ENCODE peak calls at places on chromosome 4, in ten cellular contexts. R, W, O, N, D, I, E, M, V and C are unnamed samples.

GRCh38 chr4:109494538-109494937 is 60.9 kb downstream of the SEC24B start:
- DNase-seq in R (no peak), W (peak), O (no peak), N (no peak), D (no peak), I (no peak), E (no peak), M (no peak), V (no peak), C (no peak)

GRCh38 chr4:176002007-176002623 is 63.5 kb upstream of the WDR17 start:
- DNase-seq in R (no peak), W (peak), O (peak), N (no peak), D (peak), I (peak), E (no peak), M (peak), V (peak), C (no peak)

GRCh38 chr4:1910643-1911042 is 39.5 kb downstream of the NSD2 start:
- DNase-seq in R (peak), W (no peak), O (peak), N (peak), D (peak), I (no peak), E (no peak), M (peak), V (peak), C (peak)

GRCh38 chr4:128481752-128482480 is 194.3 kb upstream of the PGRMC2 start:
- DNase-seq in R (no peak), W (no peak), O (no peak), N (no peak), D (no peak), I (no peak), E (no peak), M (no peak), V (peak), C (no peak)

GRCh38 chr4:174578366-174578765 is 56.1 kb upstream of the HPGD start:
- DNase-seq in R (no peak), W (no peak), O (no peak), N (no peak), D (no peak), I (no peak), E (no peak), M (no peak), V (peak), C (no peak)

GRCh38 chr4:1763550-1764080 is 29.5 kb upstream of the FGFR3 start:
- DNase-seq in R (no peak), W (no peak), O (peak), N (no peak), D (no peak), I (no peak), E (no peak), M (no peak), V (peak), C (no peak)

GRCh38 chr4:118981171-118981838 is 92.7 kb downstream of the SYNPO2 start:
- DNase-seq in R (no peak), W (no peak), O (peak), N (no peak), D (no peak), I (no peak), E (no peak), M (no peak), V (peak), C (no peak)

GRCh38 chr4:139555705-139556070 is 331 bp downstream of the SETD7 start:
- DNase-seq in R (no peak), W (peak), O (no peak), N (no peak), D (no peak), I (peak), E (no peak), M (peak), V (no peak), C (no peak)

GRCh38 chr4:45621926-45622325 is 501.9 kb downstream of the GABRG1 start:
- DNase-seq in R (no peak), W (no peak), O (no peak), N (no peak), D (no peak), I (no peak), E (no peak), M (no peak), V (peak), C (no peak)

GRCh38 chr4:165678236-165678960 is 194.6 kb upstream of the TLL1 start:
- DNase-seq in R (no peak), W (no peak), O (no peak), N (no peak), D (no peak), I (no peak), E (no peak), M (no peak), V (no peak), C (no peak)

GRCh38 chr4:149531861-149532260 is 283.8 kb downstream of the IQCM start:
- DNase-seq in R (no peak), W (no peak), O (no peak), N (no peak), D (no peak), I (no peak), E (no peak), M (no peak), V (peak), C (no peak)

GRCh38 chr4:150828159-150828558 is 186.9 kb downstream of the LRBA start:
- DNase-seq in R (peak), W (no peak), O (no peak), N (peak), D (no peak), I (peak), E (peak), M (no peak), V (no peak), C (peak)

GRCh38 chr4:185201983-185202962 is 1.5 kb downstream of the CFAP97 start:
- DNase-seq in R (peak), W (no peak), O (peak), N (peak), D (peak), I (no peak), E (no peak), M (no peak), V (peak), C (peak)

GRCh38 chr4:139274790-139275189 is 5.2 kb downstream of the MGARP start:
- DNase-seq in R (no peak), W (no peak), O (no peak), N (no peak), D (no peak), I (no peak), E (no peak), M (no peak), V (no peak), C (no peak)

GRCh38 chr4:56296449-56296990 is 90.8 kb downstream of the AASDH start:
- DNase-seq in R (no peak), W (no peak), O (no peak), N (no peak), D (no peak), I (no peak), E (no peak), M (no peak), V (no peak), C (no peak)

GRCh38 chr4:73341454-73341853 is 62.6 kb upstream of the ALB start:
- DNase-seq in R (no peak), W (no peak), O (peak), N (no peak), D (peak), I (no peak), E (no peak), M (peak), V (peak), C (no peak)

GRCh38 chr4:36053931-36054330 is 190.4 kb downstream of the ARAP2 start:
- DNase-seq in R (no peak), W (no peak), O (no peak), N (no peak), D (no peak), I (no peak), E (no peak), M (no peak), V (peak), C (no peak)

GRCh38 chr4:4685810-4686209 is 144.0 kb upstream of the STX18 start:
- DNase-seq in R (no peak), W (no peak), O (no peak), N (no peak), D (no peak), I (no peak), E (no peak), M (no peak), V (no peak), C (no peak)

GRCh38 chr4:84691800-84692199 is 108.9 kb downstream of the CDS1 start:
- DNase-seq in R (no peak), W (no peak), O (no peak), N (no peak), D (no peak), I (no peak), E (no peak), M (no peak), V (no peak), C (no peak)

GRCh38 chr4:98571161-98571786 is 87.1 kb downstream of the TSPAN5 start:
- DNase-seq in R (no peak), W (no peak), O (peak), N (no peak), D (no peak), I (no peak), E (no peak), M (no peak), V (no peak), C (no peak)

GRCh38 chr4:102627831-102628523 is 126.8 kb downstream of the NFKB1 start:
- DNase-seq in R (no peak), W (no peak), O (peak), N (no peak), D (no peak), I (no peak), E (no peak), M (no peak), V (peak), C (no peak)

GRCh38 chr4:128600996-128601857 is 208.3 kb upstream of the JADE1 start:
- DNase-seq in R (no peak), W (peak), O (peak), N (no peak), D (no peak), I (no peak), E (no peak), M (no peak), V (peak), C (no peak)

GRCh38 chr4:7691992-7692391 is 247.7 kb downstream of the AFAP1 start:
- DNase-seq in R (no peak), W (no peak), O (peak), N (no peak), D (no peak), I (no peak), E (no peak), M (no peak), V (no peak), C (no peak)

GRCh38 chr4:2059034-2059725 is at the start of gene NAT8L:
- DNase-seq in R (no peak), W (peak), O (peak), N (peak), D (peak), I (no peak), E (no peak), M (no peak), V (no peak), C (no peak)

GRCh38 chr4:165367040-165367439 is 11.8 kb upstream of the CPE start:
- DNase-seq in R (no peak), W (no peak), O (peak), N (no peak), D (no peak), I (no peak), E (no peak), M (no peak), V (no peak), C (no peak)

GRCh38 chr4:40908297-40908696 is 158.5 kb downstream of the NSUN7 start:
- DNase-seq in R (no peak), W (no peak), O (no peak), N (no peak), D (peak), I (no peak), E (no peak), M (no peak), V (no peak), C (no peak)

GRCh38 chr4:68724426-68724825 is 54.0 kb upstream of the UGT2B15 start:
- DNase-seq in R (no peak), W (no peak), O (no peak), N (no peak), D (no peak), I (no peak), E (no peak), M (no peak), V (no peak), C (no peak)

GRCh38 chr4:130424211-130424610 is 1328.3 kb downstream of the C4orf33 start:
- DNase-seq in R (no peak), W (no peak), O (no peak), N (no peak), D (no peak), I (no peak), E (no peak), M (no peak), V (peak), C (no peak)

GRCh38 chr4:3747582-3747906 is 18.6 kb upstream of the ADRA2C start:
- DNase-seq in R (no peak), W (no peak), O (peak), N (no peak), D (peak), I (no peak), E (no peak), M (peak), V (peak), C (no peak)

GRCh38 chr4:183140911-183141320 is 41.9 kb downstream of the WWC2 start:
- DNase-seq in R (no peak), W (no peak), O (peak), N (no peak), D (no peak), I (no peak), E (no peak), M (no peak), V (peak), C (no peak)

GRCh38 chr4:38092701-38093100 is 132.5 kb downstream of the PTTG2 start:
- DNase-seq in R (no peak), W (no peak), O (peak), N (no peak), D (no peak), I (no peak), E (no peak), M (no peak), V (peak), C (no peak)

GRCh38 chr4:169348541-169348940 is 77.8 kb upstream of the SH3RF1 start:
- DNase-seq in R (no peak), W (no peak), O (no peak), N (no peak), D (no peak), I (no peak), E (no peak), M (no peak), V (no peak), C (no peak)